ENCODE peak calls at places on chromosome X, in four cellular contexts. M is tibial artery, J is BE2C, E is IMR-90. V is an unnamed sample. For H3K36me3 and H3K27me3, the result is how much of the 10 kb centered on the place peaks cover.

GRCh38 chrX:28876415-28876814 is 289.2 kb downstream of the IL1RAPL1 start:
- DNase-seq in M (no peak), J (no peak), E (no peak), V (no peak)

GRCh38 chrX:77785400-77785745 is 643 bp downstream of the ATRX start:
- DNase-seq in M (no peak), J (peak), E (peak), V (no peak)

GRCh38 chrX:68833855-68834331 is 5.1 kb downstream of the EFNB1 start:
- DNase-seq in M (no peak), J (no peak), E (no peak), V (no peak)

GRCh38 chrX:109352121-109352556 is 129.7 kb downstream of the GUCY2F start:
- DNase-seq in M (no peak), J (no peak), E (no peak), V (peak)

GRCh38 chrX:149871940-149872339 is 9.0 kb upstream of the MAGEA8 start:
- DNase-seq in M (no peak), J (peak), E (no peak), V (peak)

GRCh38 chrX:39996561-39996960 is 101.2 kb downstream of the BCOR start:
- DNase-seq in M (no peak), J (no peak), E (peak), V (no peak)

GRCh38 chrX:48715066-48715465 is 18.5 kb downstream of the SUV39H1 start:
- DNase-seq in M (no peak), J (no peak), E (peak), V (peak)

GRCh38 chrX:45710081-45710801 is 509.6 kb upstream of the DIPK2B start:
- DNase-seq in M (no peak), J (no peak), E (peak), V (peak)

GRCh38 chrX:47146121-47146935 is 1.3 kb downstream of the RBM10 start:
- DNase-seq in M (no peak), J (no peak), E (no peak), V (no peak)

GRCh38 chrX:38110231-38110630 is 103.9 kb downstream of the SYTL5 start:
- DNase-seq in M (no peak), J (no peak), E (peak), V (no peak)

GRCh38 chrX:68692651-68693050 is 45.2 kb downstream of the STARD8 start:
- DNase-seq in M (no peak), J (no peak), E (peak), V (peak)

DNA sequence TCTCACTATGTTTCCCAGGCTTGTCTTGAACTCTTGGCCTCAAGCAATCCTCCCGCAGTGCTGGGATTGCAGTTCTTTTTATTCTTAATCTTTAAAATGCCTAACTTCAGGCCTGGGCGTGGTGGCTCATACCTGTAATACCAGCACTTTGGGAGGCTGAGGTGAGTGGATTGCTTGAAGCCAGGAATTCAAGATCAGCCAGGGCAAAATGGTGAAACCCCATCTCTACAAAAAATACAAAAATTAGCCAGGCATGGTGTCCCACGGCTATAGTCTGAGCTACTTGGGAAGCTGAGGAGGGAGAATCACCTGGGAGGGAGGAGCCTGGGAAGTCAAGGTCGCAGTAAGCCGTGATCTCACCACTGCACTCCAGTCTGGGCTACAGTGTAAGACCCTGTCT is 45.9 kb downstream of the PLS3 start:
- DNase-seq in M (no peak), J (no peak), E (no peak), V (no peak)
- H3K36me3 ChIP-seq in M (under half), J (under half), E (under half), V (under half)

GRCh38 chrX:17617794-17618193 is 119.5 kb upstream of the SCML1 start:
- DNase-seq in M (no peak), J (peak), E (no peak), V (no peak)

GRCh38 chrX:17622331-17622730 is 115.0 kb upstream of the SCML1 start:
- DNase-seq in M (no peak), J (no peak), E (no peak), V (no peak)

GRCh38 chrX:17616936-17617335 is 120.4 kb upstream of the SCML1 start:
- DNase-seq in M (no peak), J (no peak), E (no peak), V (no peak)

GRCh38 chrX:17627026-17627425 is 110.3 kb upstream of the SCML1 start:
- DNase-seq in M (no peak), J (no peak), E (no peak), V (no peak)

GRCh38 chrX:17621566-17622270 is 115.6 kb upstream of the SCML1 start:
- DNase-seq in M (no peak), J (no peak), E (no peak), V (no peak)
- H3K27me3 ChIP-seq in M (under half), J (under half), E (under half), V (under half)

GRCh38 chrX:136080766-136081165 is 66.6 kb upstream of the FHL1 start:
- DNase-seq in M (no peak), J (no peak), E (no peak), V (no peak)
- TF ChIP-seq CTCF in M (no peak), J (no peak), E (no peak), V (no peak)

GRCh38 chrX:132094169-132094568 is 33.7 kb downstream of the FRMD7 start:
- DNase-seq in M (no peak), J (no peak), E (no peak), V (no peak)

GRCh38 chrX:132092439-132093065 is 35.3 kb downstream of the FRMD7 start:
- DNase-seq in M (peak), J (peak), E (peak), V (peak)

GRCh38 chrX:132086717-132087116 is 41.1 kb downstream of the FRMD7 start:
- DNase-seq in M (no peak), J (no peak), E (no peak), V (peak)

GRCh38 chrX:132093239-132093860 is 34.5 kb downstream of the FRMD7 start:
- DNase-seq in M (no peak), J (peak), E (no peak), V (no peak)

GRCh38 chrX:132090370-132091152 is 37.3 kb downstream of the FRMD7 start:
- DNase-seq in M (no peak), J (no peak), E (no peak), V (no peak)
- H3K36me3 ChIP-seq in M (under half), J (under half), E (under half), V (under half)

GRCh38 chrX:134545524-134545923 is 85.6 kb downstream of the HPRT1 start:
- DNase-seq in M (no peak), J (no peak), E (no peak), V (no peak)
- H3K27me3 ChIP-seq in M (under half), J (under half), E (under half), V (under half)

DNA sequence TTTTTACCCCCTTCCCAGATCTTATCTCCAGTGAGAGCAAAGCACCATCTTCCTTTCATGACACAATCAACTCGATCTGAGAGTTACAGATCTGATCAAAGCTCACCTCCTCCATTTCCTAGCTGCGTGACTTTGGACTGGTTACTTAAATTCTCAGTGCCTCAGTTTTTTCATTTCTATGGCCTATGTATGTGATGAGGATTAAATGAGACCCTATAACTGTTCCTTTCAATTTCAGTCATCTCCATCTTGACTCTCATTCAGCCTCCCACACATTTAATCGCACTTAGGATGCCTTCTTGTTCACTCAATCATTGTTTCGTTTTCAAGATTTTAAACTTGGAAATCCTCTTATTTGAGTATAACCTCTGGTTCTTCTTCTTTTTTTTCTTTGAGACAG is 20.1 kb upstream of the CXCR3 start:
- DNase-seq in M (no peak), J (no peak), E (no peak), V (no peak)
- TF ChIP-seq CTCF in M (no peak), J (no peak), E (no peak), V (no peak)

GRCh38 chrX:41178201-41178600 is 93.0 kb downstream of the USP9X start:
- DNase-seq in M (no peak), J (no peak), E (no peak), V (no peak)
- H3K36me3 ChIP-seq in M (under half), J (under half), E (under half), V (under half)

DNA sequence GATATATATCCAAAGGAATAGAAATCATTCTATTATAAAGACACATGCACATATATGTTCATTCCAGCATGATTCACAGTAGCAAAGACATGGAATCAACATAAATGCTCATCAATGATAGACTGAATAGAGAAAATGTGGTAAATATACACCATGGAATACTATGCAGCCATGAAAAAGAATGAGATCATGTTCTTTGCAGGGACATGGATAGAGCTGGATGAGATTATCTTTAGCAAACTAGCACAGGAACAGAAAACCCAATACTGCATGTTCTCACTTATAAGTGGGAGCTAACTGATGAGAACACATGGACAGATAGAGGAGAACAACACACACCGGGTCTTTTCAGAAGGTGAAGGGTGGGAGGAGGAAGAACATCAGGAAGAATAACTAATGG is 1318.6 kb downstream of the PCDH19 start:
- DNase-seq in M (no peak), J (no peak), E (no peak), V (no peak)
- H3K27me3 ChIP-seq in M (under half), J (under half), E (under half), V (under half)

DNA sequence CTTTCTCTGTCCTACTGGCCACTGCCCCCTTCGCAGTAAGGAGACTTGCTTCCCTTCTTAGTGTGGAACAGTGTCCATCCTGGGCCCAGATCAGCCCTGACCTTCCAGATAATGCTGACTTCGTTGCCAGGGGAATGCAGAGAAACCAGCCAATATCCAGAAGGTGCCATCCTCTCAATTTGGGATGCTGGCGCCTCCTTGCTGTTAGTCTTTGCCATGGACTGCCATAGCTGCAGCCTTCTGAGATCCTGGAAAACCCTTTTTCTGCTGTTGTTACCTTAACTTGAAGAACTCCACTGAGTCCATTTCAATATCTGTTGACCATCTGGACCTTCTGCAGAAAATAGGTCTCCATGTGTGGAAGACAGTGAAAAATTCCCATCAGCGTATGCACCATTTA is 21.8 kb downstream of the RAI2 start:
- DNase-seq in M (no peak), J (no peak), E (no peak), V (no peak)
- TF ChIP-seq CTCF in M (no peak), J (peak), E (no peak), V (no peak)

V was measured in brain microvascular endothelial cell.